ENCODE peak calls at places on chromosomes 13 and 19, in seven cellular contexts. One of them, this sample, is unnamed.

GRCh38 chr13:36582977-36583376 is 90.8 kb upstream of the SERTM1 start:
- DNase-seq in HepG2: no peak
- DNase-seq in GM23338: no peak
- DNase-seq in mesenchymal stem cell: no peak
- DNase-seq in fibroblast of lung: no peak
- DNase-seq in GM12878: no peak
- DNase-seq in GM23248: no peak
- DNase-seq in this sample: no peak

GRCh38 chr13:67299072-67299635 is 69.0 kb upstream of the PCDH9 start:
- DNase-seq in mesenchymal stem cell: peak
- DNase-seq in GM12878: no peak
- DNase-seq in HepG2: no peak
- DNase-seq in fibroblast of lung: peak
- DNase-seq in GM23338: no peak
- DNase-seq in GM23248: peak
- DNase-seq in this sample: no peak

GRCh38 chr19:30374791-30375650 is 2.8 kb downstream of the ZNF536 start:
- DNase-seq in mesenchymal stem cell: no peak
- DNase-seq in GM23338: peak
- DNase-seq in HepG2: no peak
- DNase-seq in fibroblast of lung: no peak
- DNase-seq in GM23248: peak
- DNase-seq in GM12878: no peak
- DNase-seq in this sample: no peak

GRCh38 chr13:97856001-97856675 is 97.3 kb upstream of the IPO5 start:
- DNase-seq in GM23338: peak
- DNase-seq in fibroblast of lung: peak
- DNase-seq in HepG2: no peak
- DNase-seq in GM23248: peak
- DNase-seq in mesenchymal stem cell: no peak
- DNase-seq in GM12878: no peak
- DNase-seq in this sample: no peak

GRCh38 chr19:53824134-53824611 is at the start of gene NLRP12:
- DNase-seq in GM12878: no peak
- DNase-seq in GM23248: no peak
- DNase-seq in mesenchymal stem cell: no peak
- DNase-seq in GM23338: no peak
- DNase-seq in HepG2: no peak
- DNase-seq in fibroblast of lung: no peak
- DNase-seq in this sample: no peak

GRCh38 chr19:5183616-5184015 is 157.0 kb downstream of the PTPRS start:
- DNase-seq in GM23248: no peak
- DNase-seq in GM23338: no peak
- DNase-seq in mesenchymal stem cell: no peak
- DNase-seq in fibroblast of lung: no peak
- DNase-seq in HepG2: no peak
- DNase-seq in GM12878: no peak
- DNase-seq in this sample: no peak

GRCh38 chr13:53782400-53783030 is 753.9 kb downstream of the OLFM4 start:
- DNase-seq in fibroblast of lung: peak
- DNase-seq in HepG2: peak
- DNase-seq in GM12878: peak
- DNase-seq in GM23338: peak
- DNase-seq in mesenchymal stem cell: peak
- DNase-seq in GM23248: peak
- DNase-seq in this sample: peak

GRCh38 chr19:12665281-12665573 is 1.3 kb downstream of the MAN2B1 start:
- DNase-seq in GM12878: peak
- DNase-seq in HepG2: no peak
- DNase-seq in GM23338: no peak
- DNase-seq in mesenchymal stem cell: no peak
- DNase-seq in fibroblast of lung: no peak
- DNase-seq in GM23248: no peak
- DNase-seq in this sample: peak

GRCh38 chr19:34722353-34722752 is 11.7 kb upstream of the ZNF181 start:
- DNase-seq in GM23248: peak
- DNase-seq in GM23338: no peak
- DNase-seq in mesenchymal stem cell: no peak
- DNase-seq in fibroblast of lung: no peak
- DNase-seq in HepG2: no peak
- DNase-seq in GM12878: no peak
- DNase-seq in this sample: no peak

GRCh38 chr19:364496-365287 is 20.1 kb upstream of the MIER2 start:
- DNase-seq in mesenchymal stem cell: no peak
- DNase-seq in GM23338: no peak
- DNase-seq in GM12878: no peak
- DNase-seq in HepG2: no peak
- DNase-seq in GM23248: no peak
- DNase-seq in fibroblast of lung: no peak
- DNase-seq in this sample: no peak

GRCh38 chr19:35142531-35143230 is 374 bp upstream of the FXYD7 start:
- DNase-seq in fibroblast of lung: no peak
- DNase-seq in GM23248: no peak
- DNase-seq in GM23338: peak
- DNase-seq in mesenchymal stem cell: peak
- DNase-seq in HepG2: no peak
- DNase-seq in GM12878: no peak
- DNase-seq in this sample: peak

GRCh38 chr19:54481326-54481930 is 8.3 kb upstream of the CDC42EP5 start:
- DNase-seq in GM23248: peak
- DNase-seq in GM23338: peak
- DNase-seq in mesenchymal stem cell: peak
- DNase-seq in HepG2: peak
- DNase-seq in fibroblast of lung: no peak
- DNase-seq in GM12878: no peak
- DNase-seq in this sample: peak

GRCh38 chr13:107450931-107451330 is 764.4 kb downstream of the LIG4 start:
- DNase-seq in GM12878: no peak
- DNase-seq in HepG2: no peak
- DNase-seq in fibroblast of lung: peak
- DNase-seq in GM23248: peak
- DNase-seq in mesenchymal stem cell: peak
- DNase-seq in GM23338: no peak
- DNase-seq in this sample: no peak

GRCh38 chr13:42762917-42763316 is 18.5 kb upstream of the FAM216B start:
- DNase-seq in mesenchymal stem cell: peak
- DNase-seq in fibroblast of lung: peak
- DNase-seq in HepG2: no peak
- DNase-seq in GM23338: no peak
- DNase-seq in GM12878: no peak
- DNase-seq in GM23248: peak
- DNase-seq in this sample: no peak

GRCh38 chr13:60707878-60708277 is 310.9 kb downstream of the TDRD3 start:
- DNase-seq in fibroblast of lung: no peak
- DNase-seq in HepG2: no peak
- DNase-seq in GM12878: no peak
- DNase-seq in GM23338: peak
- DNase-seq in GM23248: no peak
- DNase-seq in mesenchymal stem cell: no peak
- DNase-seq in this sample: no peak

GRCh38 chr13:47829684-47830083 is 171.4 kb downstream of the SUCLA2 start:
- DNase-seq in GM23338: no peak
- DNase-seq in GM12878: no peak
- DNase-seq in GM23248: peak
- DNase-seq in fibroblast of lung: peak
- DNase-seq in HepG2: no peak
- DNase-seq in mesenchymal stem cell: peak
- DNase-seq in this sample: no peak

GRCh38 chr13:99614465-99614885 is 113.2 kb downstream of the TM9SF2 start:
- DNase-seq in mesenchymal stem cell: no peak
- DNase-seq in fibroblast of lung: no peak
- DNase-seq in HepG2: peak
- DNase-seq in GM23248: no peak
- DNase-seq in GM12878: no peak
- DNase-seq in GM23338: peak
- DNase-seq in this sample: peak

GRCh38 chr13:37173214-37173613 is 67.8 kb upstream of the CSNK1A1L start:
- DNase-seq in HepG2: no peak
- DNase-seq in GM23248: peak
- DNase-seq in GM12878: no peak
- DNase-seq in mesenchymal stem cell: peak
- DNase-seq in fibroblast of lung: peak
- DNase-seq in GM23338: peak
- DNase-seq in this sample: no peak

GRCh38 chr13:21683034-21683733 is 12.3 kb downstream of the FGF9 start:
- DNase-seq in GM12878: no peak
- DNase-seq in GM23338: no peak
- DNase-seq in fibroblast of lung: peak
- DNase-seq in mesenchymal stem cell: peak
- DNase-seq in GM23248: peak
- DNase-seq in HepG2: no peak
- DNase-seq in this sample: no peak

GRCh38 chr13:49303533-49304252 is 56.0 kb downstream of the CDADC1 start:
- DNase-seq in fibroblast of lung: no peak
- DNase-seq in HepG2: peak
- DNase-seq in GM23338: no peak
- DNase-seq in GM23248: peak
- DNase-seq in mesenchymal stem cell: no peak
- DNase-seq in GM12878: no peak
- DNase-seq in this sample: no peak

GRCh38 chr19:47102561-47103135 is 10.9 kb downstream of the ZC3H4 start:
- DNase-seq in GM12878: no peak
- DNase-seq in fibroblast of lung: no peak
- DNase-seq in mesenchymal stem cell: no peak
- DNase-seq in GM23248: peak
- DNase-seq in GM23338: no peak
- DNase-seq in HepG2: no peak
- DNase-seq in this sample: no peak

GRCh38 chr13:32278456-32278855 is 36.7 kb downstream of the ZAR1L start:
- DNase-seq in mesenchymal stem cell: peak
- DNase-seq in fibroblast of lung: peak
- DNase-seq in HepG2: no peak
- DNase-seq in GM23338: no peak
- DNase-seq in GM23248: peak
- DNase-seq in GM12878: no peak
- DNase-seq in this sample: peak

GRCh38 chr19:58397533-58398037 is 2.1 kb downstream of the RNF225 start:
- DNase-seq in mesenchymal stem cell: no peak
- DNase-seq in GM12878: no peak
- DNase-seq in GM23248: peak
- DNase-seq in fibroblast of lung: no peak
- DNase-seq in HepG2: no peak
- DNase-seq in GM23338: no peak
- DNase-seq in this sample: peak

GRCh38 chr19:45798995-45799517 is 6.4 kb upstream of the DMWD start:
- DNase-seq in GM23338: peak
- DNase-seq in fibroblast of lung: peak
- DNase-seq in GM12878: peak
- DNase-seq in mesenchymal stem cell: peak
- DNase-seq in GM23248: peak
- DNase-seq in HepG2: peak
- DNase-seq in this sample: peak

GRCh38 chr19:23925285-23925684 is 10.6 kb downstream of the ZNF726 start:
- DNase-seq in HepG2: no peak
- DNase-seq in fibroblast of lung: no peak
- DNase-seq in GM23338: no peak
- DNase-seq in mesenchymal stem cell: no peak
- DNase-seq in GM12878: no peak
- DNase-seq in GM23248: no peak
- DNase-seq in this sample: no peak

GRCh38 chr13:81540777-81541176 is 1199.9 kb upstream of the SPRY2 start:
- DNase-seq in GM23338: peak
- DNase-seq in fibroblast of lung: no peak
- DNase-seq in GM23248: peak
- DNase-seq in HepG2: peak
- DNase-seq in GM12878: no peak
- DNase-seq in mesenchymal stem cell: peak
- DNase-seq in this sample: peak

GRCh38 chr19:47776568-47776967 is 1.9 kb upstream of the SELENOW start:
- DNase-seq in GM23338: peak
- DNase-seq in mesenchymal stem cell: peak
- DNase-seq in GM23248: no peak
- DNase-seq in HepG2: peak
- DNase-seq in fibroblast of lung: peak
- DNase-seq in GM12878: no peak
- DNase-seq in this sample: no peak

DNA sequence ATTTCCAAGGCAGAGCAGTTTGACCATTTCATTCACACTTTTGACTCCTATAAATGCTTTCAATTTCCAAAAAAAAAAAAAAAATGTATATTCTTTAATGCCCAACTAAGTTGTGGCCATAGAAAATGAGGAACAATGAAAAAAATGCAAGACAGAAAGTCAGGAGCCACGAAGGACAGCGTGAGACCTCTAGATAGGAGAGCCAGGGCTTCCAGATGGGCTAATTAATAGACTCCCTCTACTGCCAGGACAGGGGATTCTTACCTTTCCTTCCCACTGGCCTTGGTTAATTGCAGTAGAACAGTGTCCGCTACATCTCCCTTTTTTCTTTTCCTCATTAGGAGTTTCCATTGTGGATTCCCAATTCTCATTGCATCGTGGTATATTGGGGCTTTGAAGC is 8.6 kb downstream of the FPR3 start:
- DNase-seq in HepG2: no peak
- DNase-seq in GM23338: peak
- DNase-seq in GM12878: no peak
- DNase-seq in mesenchymal stem cell: no peak
- DNase-seq in GM23248: no peak
- DNase-seq in fibroblast of lung: no peak
- DNase-seq in this sample: no peak
- H3K4me2 ChIP-seq in HepG2: no peak
- H3K4me2 ChIP-seq in GM23338: no peak
- H3K4me2 ChIP-seq in GM12878: no peak
- H3K4me2 ChIP-seq in mesenchymal stem cell: no peak
- H3K4me2 ChIP-seq in GM23248: no peak
- H3K4me2 ChIP-seq in fibroblast of lung: no peak
- H3K4me2 ChIP-seq in this sample: no peak

GRCh38 chr19:33393286-33394005 is 19.9 kb downstream of the CEBPG start:
- DNase-seq in GM23338: no peak
- DNase-seq in GM12878: no peak
- DNase-seq in GM23248: peak
- DNase-seq in fibroblast of lung: no peak
- DNase-seq in mesenchymal stem cell: no peak
- DNase-seq in HepG2: peak
- DNase-seq in this sample: no peak
- H3K4me2 ChIP-seq in GM23338: no peak
- H3K4me2 ChIP-seq in GM12878: no peak
- H3K4me2 ChIP-seq in GM23248: peak
- H3K4me2 ChIP-seq in fibroblast of lung: no peak
- H3K4me2 ChIP-seq in mesenchymal stem cell: no peak
- H3K4me2 ChIP-seq in HepG2: peak
- H3K4me2 ChIP-seq in this sample: no peak

GRCh38 chr13:112704634-112705145 is 14.9 kb downstream of the ATP11A start:
- DNase-seq in GM23338: no peak
- DNase-seq in GM23248: no peak
- DNase-seq in fibroblast of lung: no peak
- DNase-seq in GM12878: no peak
- DNase-seq in mesenchymal stem cell: no peak
- DNase-seq in HepG2: no peak
- DNase-seq in this sample: no peak
- H3K4me2 ChIP-seq in GM23338: peak
- H3K4me2 ChIP-seq in GM23248: no peak
- H3K4me2 ChIP-seq in fibroblast of lung: no peak
- H3K4me2 ChIP-seq in GM12878: no peak
- H3K4me2 ChIP-seq in mesenchymal stem cell: no peak
- H3K4me2 ChIP-seq in HepG2: no peak
- H3K4me2 ChIP-seq in this sample: no peak

DNA sequence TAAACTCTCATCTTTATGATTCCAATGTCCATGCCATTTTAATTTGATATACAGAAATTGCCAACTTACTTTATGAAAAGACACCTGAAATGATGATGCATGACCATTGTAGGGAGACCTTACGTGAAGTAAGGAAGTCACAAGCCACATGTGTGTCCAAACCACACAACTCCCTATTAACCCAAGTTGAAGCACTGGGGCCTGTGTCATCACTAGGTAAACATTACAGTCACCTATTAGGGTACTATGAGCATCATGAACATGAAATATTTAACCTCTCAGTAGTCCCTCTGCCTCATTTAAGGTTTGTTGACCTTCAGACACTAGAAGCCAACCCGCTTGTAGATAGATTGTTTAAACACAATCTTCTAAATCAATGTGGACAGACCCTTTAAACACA is 576.9 kb downstream of the IRS2 start:
- DNase-seq in fibroblast of lung: no peak
- DNase-seq in GM23248: no peak
- DNase-seq in HepG2: no peak
- DNase-seq in GM12878: no peak
- DNase-seq in GM23338: no peak
- DNase-seq in mesenchymal stem cell: no peak
- DNase-seq in this sample: no peak
- H3K4me2 ChIP-seq in fibroblast of lung: no peak
- H3K4me2 ChIP-seq in GM23248: no peak
- H3K4me2 ChIP-seq in HepG2: no peak
- H3K4me2 ChIP-seq in GM12878: no peak
- H3K4me2 ChIP-seq in GM23338: no peak
- H3K4me2 ChIP-seq in mesenchymal stem cell: no peak
- H3K4me2 ChIP-seq in this sample: no peak

This sample was measured in Karpas-422.